ENCODE peak calls at places on chromosome 4, in four cellular contexts. H is GM12878, M is K562, C is HepG2. V is an unnamed sample.

GRCh38 chr4:125387770-125388169 is 73.0 kb downstream of the FAT4 start:
- DNase-seq in C (no peak), H (no peak), M (no peak), V (no peak)

GRCh38 chr4:139720806-139721205 is 55.2 kb downstream of the MGST2 start:
- DNase-seq in H (no peak), C (no peak), M (no peak), V (no peak)

GRCh38 chr4:66590488-66591215 is 920.4 kb upstream of the EPHA5 start:
- DNase-seq in C (no peak), H (no peak), M (no peak), V (no peak)

GRCh38 chr4:119087656-119088055 is 48.0 kb upstream of the MYOZ2 start:
- DNase-seq in M (no peak), H (no peak), C (no peak), V (no peak)

GRCh38 chr4:138553001-138553845 is 311.1 kb upstream of the SLC7A11 start:
- DNase-seq in H (no peak), C (no peak), M (no peak), V (no peak)

GRCh38 chr4:72665376-72665978 is 96.5 kb upstream of the ADAMTS3 start:
- DNase-seq in M (no peak), C (no peak), H (no peak), V (no peak)

GRCh38 chr4:83174844-83175414 is 60.4 kb upstream of the PLAC8 start:
- DNase-seq in H (peak; percentile 87), M (no peak), C (no peak), V (no peak)

GRCh38 chr4:84484274-84484673 is 14.8 kb downstream of the NKX6-1 start:
- DNase-seq in C (no peak), H (no peak), M (no peak), V (no peak)

GRCh38 chr4:106971586-106971985 is 64.5 kb downstream of the DKK2 start:
- DNase-seq in C (no peak), H (no peak), M (no peak), V (no peak)

GRCh38 chr4:107709916-107710315 is 10.1 kb downstream of the PAPSS1 start:
- DNase-seq in M (no peak), C (no peak), H (no peak), V (no peak)

GRCh38 chr4:40395908-40396806 is 61.0 kb downstream of the CHRNA9 start:
- DNase-seq in H (no peak), C (peak; percentile 43), M (no peak), V (no peak)

GRCh38 chr4:97432551-97432950 is 710.7 kb downstream of the STPG2 start:
- DNase-seq in M (no peak), H (no peak), C (no peak), V (no peak)

GRCh38 chr4:2300431-2300861 is 38.5 kb upstream of the MXD4 start:
- DNase-seq in H (no peak), M (no peak), C (no peak), V (no peak)

GRCh38 chr4:142493255-142493976 is 352.7 kb downstream of the INPP4B start:
- DNase-seq in C (no peak), H (no peak), M (no peak), V (no peak)

GRCh38 chr4:45102716-45103115 is 376.4 kb upstream of the GNPDA2 start:
- DNase-seq in H (no peak), M (no peak), C (no peak), V (no peak)

DNA sequence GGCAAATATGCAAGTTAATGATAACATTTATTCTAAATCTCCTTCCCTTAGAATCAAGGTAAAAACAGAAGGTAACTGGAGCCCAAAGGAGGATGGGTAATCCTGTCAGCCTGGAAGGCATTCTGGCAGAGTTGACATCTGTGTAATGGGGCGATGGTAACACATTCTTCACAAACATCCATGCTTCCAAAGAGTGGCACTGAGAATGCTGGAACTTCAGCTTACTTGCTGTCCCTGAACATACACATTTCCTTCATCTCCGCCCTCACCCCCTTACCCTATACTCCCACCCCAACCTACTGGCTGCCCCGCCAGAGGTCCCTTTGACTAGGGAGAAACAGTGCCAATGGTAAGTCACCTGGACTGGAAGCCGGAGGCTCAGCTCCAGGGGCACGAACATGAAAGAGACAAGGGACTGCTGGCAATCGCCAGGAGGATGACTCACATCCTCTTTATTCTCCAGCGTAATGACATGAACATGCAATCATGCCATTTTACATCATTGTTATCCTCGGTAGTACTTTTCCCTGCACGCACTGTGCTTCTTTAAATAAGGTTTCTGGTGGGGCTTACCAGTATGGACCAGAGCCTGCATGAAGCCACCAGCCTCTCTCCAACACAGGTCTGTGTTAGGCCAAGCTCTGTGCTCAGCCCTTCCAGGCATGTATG is 694.2 kb upstream of the TENM3 start:
- DNase-seq in H (no peak), M (no peak), C (peak; percentile 1), V (peak; percentile 9)
- TF ChIP-seq KDM1A in H (no peak), M (no peak), C (no peak), V (no peak)

GRCh38 chr4:15068298-15068697 is 66.0 kb downstream of the CPEB2 start:
- DNase-seq in C (no peak), H (no peak), M (no peak), V (no peak)
- TF ChIP-seq MYC in C (no peak), H (no peak), M (no peak), V (no peak)

GRCh38 chr4:155799106-155799793 is 40.4 kb downstream of the GUCY1B1 start:
- DNase-seq in H (no peak), M (no peak), C (no peak), V (no peak)

GRCh38 chr4:155794589-155794988 is 35.8 kb downstream of the GUCY1B1 start:
- DNase-seq in C (peak; percentile 2), H (no peak), M (no peak), V (no peak)

GRCh38 chr4:155800685-155801343 is 42.0 kb downstream of the GUCY1B1 start:
- DNase-seq in H (no peak), C (no peak), M (no peak), V (no peak)

GRCh38 chr4:155799794-155800123 is 40.9 kb downstream of the GUCY1B1 start:
- DNase-seq in H (no peak), M (no peak), C (no peak), V (no peak)

GRCh38 chr4:155796031-155796430 is 37.2 kb downstream of the GUCY1B1 start:
- DNase-seq in M (no peak), H (no peak), C (peak; percentile 15), V (peak; percentile 18)
- TF ChIP-seq KDM1A in M (no peak), H (no peak), C (no peak), V (no peak)

DNA sequence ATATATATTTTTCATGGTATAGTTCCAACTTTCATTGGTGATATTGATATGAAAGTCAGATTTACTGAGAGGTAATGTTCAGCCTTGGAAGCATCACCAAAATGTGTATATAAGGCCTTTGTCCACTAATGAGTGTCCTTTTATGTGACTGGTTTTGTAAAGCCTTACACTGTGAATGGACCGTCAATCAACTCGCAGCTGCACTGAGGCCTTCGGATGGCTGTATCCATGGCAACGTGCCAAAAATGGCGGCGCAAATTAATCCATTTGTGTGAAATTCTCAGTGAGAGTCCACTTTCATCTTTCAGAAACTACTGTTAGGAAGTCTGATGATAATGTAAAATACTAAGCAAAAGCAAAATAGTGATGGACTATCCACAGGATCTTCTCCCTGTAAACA is 131.7 kb downstream of the SPCS3 start:
- DNase-seq in C (no peak), M (no peak), H (no peak), V (no peak)
- TF ChIP-seq MYC in C (no peak), M (no peak), H (no peak), V (no peak)

GRCh38 chr4:168811207-168811606 is 198.8 kb downstream of the CBR4 start:
- DNase-seq in H (no peak), C (no peak), M (no peak), V (no peak)

GRCh38 chr4:168800926-168801325 is 209.1 kb downstream of the CBR4 start:
- DNase-seq in M (no peak), H (no peak), C (no peak), V (no peak)

GRCh38 chr4:168803727-168804126 is 206.3 kb downstream of the CBR4 start:
- DNase-seq in C (no peak), M (no peak), H (no peak), V (no peak)

GRCh38 chr4:168802222-168802621 is 207.8 kb downstream of the CBR4 start:
- DNase-seq in H (no peak), C (no peak), M (no peak), V (no peak)

GRCh38 chr4:168805341-168805740 is 204.7 kb downstream of the CBR4 start:
- DNase-seq in H (no peak), M (no peak), C (no peak), V (no peak)
- TF ChIP-seq KDM1A in H (no peak), M (no peak), C (no peak), V (no peak)

GRCh38 chr4:93182722-93183121 is 645.8 kb upstream of the ATOH1 start:
- DNase-seq in C (no peak), H (no peak), M (no peak), V (no peak)
- TF ChIP-seq MYC in C (no peak), H (no peak), M (no peak), V (no peak)

DNA sequence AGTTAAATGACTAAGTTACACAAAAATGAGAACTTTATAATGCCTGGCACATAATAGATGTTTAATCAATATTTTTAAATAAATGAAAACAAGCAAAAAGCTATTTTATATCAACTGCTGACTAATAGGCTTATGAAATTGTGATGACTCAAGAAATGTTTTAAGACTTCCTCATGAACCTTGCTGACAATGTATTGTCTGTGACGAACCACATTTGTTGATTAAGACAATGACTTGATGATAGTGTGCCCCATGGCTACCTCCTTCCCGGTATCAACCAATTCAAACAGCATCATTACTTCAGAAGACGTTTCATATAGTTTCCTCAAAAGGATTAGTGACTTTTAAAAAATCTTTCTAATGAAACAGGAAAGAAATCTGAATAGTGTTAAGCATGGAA is 7.9 kb downstream of the CXCL6 start:
- DNase-seq in H (no peak), C (no peak), M (no peak), V (no peak)
- TF ChIP-seq KDM1A in H (no peak), C (no peak), M (no peak), V (no peak)

GRCh38 chr4:688695-689497 is at the start of gene SLC49A3:
- DNase-seq in M (no peak), H (no peak), C (no peak), V (no peak)
- TF ChIP-seq MYC in M (no peak), H (no peak), C (no peak), V (no peak)

GRCh38 chr4:155413451-155413850 is 36.7 kb upstream of the MAP9 start:
- DNase-seq in M (no peak), H (no peak), C (no peak), V (no peak)

GRCh38 chr4:155423671-155424070 is 46.9 kb upstream of the MAP9 start:
- DNase-seq in H (no peak), C (no peak), M (no peak), V (no peak)

GRCh38 chr4:155415662-155416061 is 38.9 kb upstream of the MAP9 start:
- DNase-seq in H (no peak), M (no peak), C (no peak), V (no peak)

GRCh38 chr4:155419266-155419665 is 42.5 kb upstream of the MAP9 start:
- DNase-seq in M (no peak), H (no peak), C (no peak), V (no peak)
- TF ChIP-seq KDM1A in M (no peak), H (no peak), C (no peak), V (no peak)

DNA sequence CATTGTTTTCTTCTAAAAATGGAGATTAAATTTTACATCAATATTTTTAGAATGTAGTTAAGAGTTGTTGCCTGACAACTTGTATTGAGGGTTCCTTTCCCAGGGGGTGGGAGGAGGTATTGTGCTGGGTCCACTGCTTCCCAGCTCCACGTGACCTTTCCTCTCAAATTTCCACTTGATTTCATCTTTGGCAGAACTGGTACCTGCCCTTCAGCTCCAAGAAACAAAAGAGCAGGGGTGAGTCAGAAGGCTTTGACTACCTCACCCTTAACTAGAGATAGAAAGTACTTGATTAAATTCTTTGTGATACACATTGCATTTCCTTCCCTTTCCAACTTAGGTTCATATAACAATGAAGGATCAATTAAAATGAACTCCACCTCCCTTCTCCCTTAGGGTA is 19.7 kb downstream of the TRIM2 start:
- DNase-seq in M (no peak), C (no peak), H (no peak), V (no peak)
- TF ChIP-seq MYC in M (no peak), C (no peak), H (no peak), V (no peak)